ENCODE peak calls at places on chromosomes 1 and 21, in ten cellular contexts. O is naive thymus-derived CD8-positive, alpha-beta T cell; J is pancreas; P is mesenchymal stem cell; B is NCI-H1105; V is esophagus squamous epithelium; C is EL; H is hepatic stellate cell; E is HFF-Myc; Y is colonic mucosa. W is an unnamed sample.

GRCh38 chr21:36835383-36835795 is 131.1 kb downstream of the HLCS start:
- DNase-seq in E (no peak), C (no peak), J (no peak), B (no peak), P (no peak), H (no peak), O (no peak), V (no peak), Y (peak), W (no peak)

GRCh38 chr1:27724961-27725373 is 794 bp upstream of the FAM76A start:
- DNase-seq in H (no peak), E (no peak), C (no peak), P (no peak), J (peak), B (peak), V (no peak), O (no peak), Y (peak), W (no peak)

GRCh38 chr1:43984855-43985254 is 5.8 kb downstream of the B4GALT2 start:
- DNase-seq in O (no peak), V (no peak), C (no peak), Y (no peak), P (no peak), H (no peak), E (no peak), B (no peak), J (peak), W (no peak)

GRCh38 chr21:42563261-42564045 is 49.8 kb downstream of the SLC37A1 start:
- DNase-seq in B (no peak), Y (no peak), E (no peak), P (no peak), V (no peak), J (peak), O (no peak), H (no peak), C (no peak), W (peak)

GRCh38 chr21:40070871-40071270 is 203.6 kb downstream of the PCP4 start:
- DNase-seq in C (no peak), P (no peak), B (no peak), E (no peak), H (no peak), J (no peak), V (no peak), Y (no peak), O (no peak), W (no peak)

GRCh38 chr1:20530901-20531300 is 21.5 kb upstream of the FAM43B start:
- DNase-seq in C (peak), J (no peak), H (no peak), B (no peak), P (no peak), E (no peak), Y (no peak), V (no peak), O (no peak), W (no peak)

GRCh38 chr1:161226320-161226711 is 456 bp downstream of the TOMM40L start:
- DNase-seq in Y (peak), J (no peak), B (no peak), P (no peak), O (no peak), H (no peak), V (no peak), E (no peak), C (no peak), W (no peak)

GRCh38 chr1:153617677-153618076 is 1.6 kb upstream of the S100A14 start:
- DNase-seq in V (no peak), C (peak), B (peak), P (peak), Y (peak), J (peak), E (no peak), H (peak), O (peak), W (no peak)

GRCh38 chr1:56676571-56677035 is 31.5 kb downstream of the PRKAA2 start:
- DNase-seq in Y (no peak), E (peak), B (no peak), J (no peak), V (no peak), H (peak), P (peak), C (peak), O (no peak), W (no peak)

GRCh38 chr1:201584510-201584991 is 45.6 kb downstream of the NAV1 start:
- DNase-seq in C (peak), V (no peak), J (no peak), H (peak), O (no peak), E (no peak), P (peak), B (no peak), Y (peak), W (peak)

GRCh38 chr1:17551755-17552234 is 12.3 kb downstream of the ARHGEF10L start:
- DNase-seq in C (peak), O (no peak), B (peak), J (no peak), V (no peak), E (no peak), H (no peak), Y (peak), P (peak), W (no peak)

GRCh38 chr1:22733643-22734042 is 23.0 kb downstream of the EPHB2 start:
- DNase-seq in P (no peak), J (no peak), C (no peak), Y (no peak), B (no peak), H (no peak), V (no peak), E (no peak), O (no peak), W (no peak)

GRCh38 chr1:12738934-12739333 is 7.1 kb upstream of the CFAP107 start:
- DNase-seq in C (no peak), H (no peak), O (no peak), J (no peak), V (no peak), B (no peak), E (no peak), Y (no peak), P (no peak), W (no peak)

GRCh38 chr1:36988311-36988710 is 46.0 kb downstream of the GRIK3 start:
- DNase-seq in P (no peak), B (no peak), Y (no peak), V (no peak), J (no peak), H (no peak), C (no peak), E (no peak), O (no peak), W (peak)

GRCh38 chr1:59952065-59952464 is 25.5 kb upstream of the CYP2J2 start:
- DNase-seq in Y (no peak), H (no peak), B (no peak), O (no peak), V (no peak), P (peak), C (peak), J (no peak), E (no peak), W (no peak)

GRCh38 chr1:227185291-227185690 is 133.0 kb downstream of the CDC42BPA start:
- DNase-seq in H (no peak), P (no peak), O (no peak), V (no peak), B (no peak), J (no peak), E (no peak), Y (no peak), C (no peak), W (no peak)

GRCh38 chr1:26237230-26237966 is 3.4 kb downstream of the CEP85 start:
- DNase-seq in B (no peak), V (no peak), J (no peak), P (peak), Y (no peak), H (no peak), E (no peak), C (peak), O (no peak), W (no peak)

GRCh38 chr21:36788116-36788515 is 89.2 kb downstream of the SIM2 start:
- DNase-seq in J (no peak), B (no peak), O (no peak), H (peak), Y (peak), E (no peak), C (peak), V (no peak), P (peak), W (no peak)

GRCh38 chr1:161359316-161359715 is 8.4 kb downstream of the CFAP126 start:
- DNase-seq in H (no peak), Y (no peak), O (no peak), P (no peak), C (no peak), B (no peak), E (no peak), J (no peak), V (no peak), W (no peak)

GRCh38 chr1:93615201-93616150 is 66.2 kb downstream of the BCAR3 start:
- DNase-seq in V (no peak), P (peak), C (peak), O (no peak), H (peak), J (no peak), E (peak), Y (peak), B (no peak), W (no peak)

GRCh38 chr1:10942542-10942912 is 69.9 kb upstream of the TARDBP start:
- DNase-seq in P (no peak), Y (no peak), J (peak), B (no peak), O (no peak), C (no peak), V (no peak), H (no peak), E (no peak), W (no peak)

GRCh38 chr1:6199298-6200187 is at the start of gene RPL22:
- DNase-seq in C (peak), E (peak), P (peak), O (peak), Y (peak), V (peak), J (peak), H (peak), B (peak), W (peak)

GRCh38 chr21:45447821-45448220 is 42.9 kb downstream of the COL18A1 start:
- DNase-seq in Y (no peak), V (no peak), O (no peak), H (no peak), J (no peak), E (no peak), B (no peak), C (peak), P (no peak), W (no peak)

GRCh38 chr1:117612517-117613248 is 6.8 kb downstream of the TENT5C start:
- DNase-seq in Y (peak), J (no peak), B (no peak), E (no peak), H (peak), V (no peak), C (peak), P (peak), O (no peak), W (no peak)

GRCh38 chr1:230270185-230270939 is 155.8 kb downstream of the PGBD5 start:
- DNase-seq in P (peak), H (peak), V (no peak), O (no peak), Y (no peak), J (no peak), B (peak), E (no peak), C (no peak), W (no peak)

GRCh38 chr1:24861821-24862727 is 68.0 kb downstream of the RUNX3 start:
- DNase-seq in C (no peak), B (no peak), E (no peak), Y (peak), O (no peak), V (no peak), H (no peak), J (no peak), P (no peak), W (no peak)

GRCh38 chr1:16260814-16261213 is 23.8 kb upstream of the CPLANE2 start:
- DNase-seq in Y (no peak), J (no peak), P (peak), E (no peak), H (peak), V (no peak), B (no peak), C (peak), O (no peak), W (no peak)

GRCh38 chr1:99246152-99246551 is 18.1 kb upstream of the PLPPR4 start:
- DNase-seq in O (no peak), J (no peak), P (no peak), C (no peak), V (no peak), H (no peak), B (no peak), Y (no peak), E (no peak), W (no peak)

GRCh38 chr1:202192770-202193613 is 607 bp upstream of the LGR6 start:
- DNase-seq in E (no peak), P (peak), J (peak), H (peak), Y (peak), O (peak), C (peak), V (no peak), B (peak), W (no peak)

GRCh38 chr1:37286881-37287280 is 187.5 kb upstream of the ZC3H12A start:
- DNase-seq in J (no peak), Y (no peak), H (no peak), P (no peak), E (no peak), B (no peak), V (no peak), C (no peak), O (no peak), W (no peak)

GRCh38 chr1:156642265-156643185 is 608 bp downstream of the BCAN start:
- DNase-seq in V (no peak), J (peak), Y (no peak), P (no peak), E (no peak), B (no peak), C (no peak), H (no peak), O (no peak), W (peak)

GRCh38 chr1:44587796-44588460 is 86.4 kb downstream of the TMEM53 start:
- DNase-seq in C (no peak), E (no peak), H (no peak), J (no peak), P (no peak), O (no peak), B (no peak), Y (no peak), V (no peak), W (peak)

GRCh38 chr1:27634982-27635362 is at the start of gene FGR:
- DNase-seq in J (no peak), V (no peak), Y (no peak), E (no peak), B (no peak), H (no peak), P (no peak), O (no peak), C (no peak), W (no peak)

GRCh38 chr1:6329392-6329791 is 64.2 kb downstream of the ACOT7 start:
- DNase-seq in H (no peak), P (no peak), O (no peak), Y (no peak), E (peak), V (no peak), J (no peak), C (no peak), B (no peak), W (no peak)

GRCh38 chr1:99849413-99849743 is 783 bp upstream of the AGL start:
- DNase-seq in J (no peak), H (no peak), O (no peak), P (no peak), Y (peak), C (peak), B (no peak), E (no peak), V (no peak), W (no peak)